ENCODE peak calls at places on chromosomes 6 and 20, in six cellular contexts. One of them, this sample, is unnamed.

GRCh38 chr20:54474046-54474445 is 1.3 kb upstream of the DOK5 start:
- DNase-seq in left lung: no peak
- DNase-seq in NCI-H1694: no peak
- DNase-seq in AG09319: no peak
- DNase-seq in neural progenitor cell: no peak
- DNase-seq in stimulated activated CD4-positive, alpha-beta T cell treated with anti-CD3 and anti-CD28 coated beads, Interleukin-4, amount 100 ng/mL, for 1 hour: no peak
- DNase-seq in this sample: no peak

GRCh38 chr20:1083431-1084080 is 34.8 kb upstream of the PSMF1 start:
- DNase-seq in stimulated activated CD4-positive, alpha-beta T cell treated with anti-CD3 and anti-CD28 coated beads, Interleukin-4, amount 100 ng/mL, for 1 hour: no peak
- DNase-seq in NCI-H1694: no peak
- DNase-seq in AG09319: no peak
- DNase-seq in neural progenitor cell: no peak
- DNase-seq in left lung: no peak
- DNase-seq in this sample: no peak

GRCh38 chr20:40331249-40331648 is 357.8 kb downstream of the MAFB start:
- DNase-seq in left lung: no peak
- DNase-seq in stimulated activated CD4-positive, alpha-beta T cell treated with anti-CD3 and anti-CD28 coated beads, Interleukin-4, amount 100 ng/mL, for 1 hour: no peak
- DNase-seq in neural progenitor cell: no peak
- DNase-seq in NCI-H1694: no peak
- DNase-seq in AG09319: no peak
- DNase-seq in this sample: peak

GRCh38 chr6:153963352-153963751 is 75.7 kb upstream of the OPRM1 start:
- DNase-seq in AG09319: no peak
- DNase-seq in left lung: no peak
- DNase-seq in NCI-H1694: no peak
- DNase-seq in stimulated activated CD4-positive, alpha-beta T cell treated with anti-CD3 and anti-CD28 coated beads, Interleukin-4, amount 100 ng/mL, for 1 hour: no peak
- DNase-seq in neural progenitor cell: peak
- DNase-seq in this sample: no peak

GRCh38 chr6:138188278-138188923 is 26.7 kb downstream of the ARFGEF3 start:
- DNase-seq in left lung: no peak
- DNase-seq in neural progenitor cell: no peak
- DNase-seq in stimulated activated CD4-positive, alpha-beta T cell treated with anti-CD3 and anti-CD28 coated beads, Interleukin-4, amount 100 ng/mL, for 1 hour: no peak
- DNase-seq in AG09319: no peak
- DNase-seq in NCI-H1694: no peak
- DNase-seq in this sample: no peak

GRCh38 chr20:51979226-51979625 is 176.9 kb upstream of the SALL4 start:
- DNase-seq in AG09319: no peak
- DNase-seq in stimulated activated CD4-positive, alpha-beta T cell treated with anti-CD3 and anti-CD28 coated beads, Interleukin-4, amount 100 ng/mL, for 1 hour: no peak
- DNase-seq in neural progenitor cell: no peak
- DNase-seq in left lung: no peak
- DNase-seq in NCI-H1694: no peak
- DNase-seq in this sample: no peak

GRCh38 chr6:170087946-170088348 is 202.9 kb downstream of the DLL1 start:
- DNase-seq in neural progenitor cell: no peak
- DNase-seq in left lung: peak
- DNase-seq in stimulated activated CD4-positive, alpha-beta T cell treated with anti-CD3 and anti-CD28 coated beads, Interleukin-4, amount 100 ng/mL, for 1 hour: peak
- DNase-seq in AG09319: no peak
- DNase-seq in NCI-H1694: no peak
- DNase-seq in this sample: no peak

GRCh38 chr20:258963-259362 is 1.4 kb downstream of the DEFB132 start:
- DNase-seq in neural progenitor cell: no peak
- DNase-seq in left lung: no peak
- DNase-seq in stimulated activated CD4-positive, alpha-beta T cell treated with anti-CD3 and anti-CD28 coated beads, Interleukin-4, amount 100 ng/mL, for 1 hour: no peak
- DNase-seq in AG09319: no peak
- DNase-seq in NCI-H1694: no peak
- DNase-seq in this sample: peak

GRCh38 chr20:31580706-31581105 is 24.4 kb upstream of the ID1 start:
- DNase-seq in neural progenitor cell: no peak
- DNase-seq in left lung: no peak
- DNase-seq in stimulated activated CD4-positive, alpha-beta T cell treated with anti-CD3 and anti-CD28 coated beads, Interleukin-4, amount 100 ng/mL, for 1 hour: no peak
- DNase-seq in NCI-H1694: no peak
- DNase-seq in AG09319: no peak
- DNase-seq in this sample: no peak

GRCh38 chr6:83273596-83273995 is 80.4 kb downstream of the RWDD2A start:
- DNase-seq in stimulated activated CD4-positive, alpha-beta T cell treated with anti-CD3 and anti-CD28 coated beads, Interleukin-4, amount 100 ng/mL, for 1 hour: no peak
- DNase-seq in neural progenitor cell: no peak
- DNase-seq in AG09319: no peak
- DNase-seq in NCI-H1694: no peak
- DNase-seq in left lung: no peak
- DNase-seq in this sample: no peak

GRCh38 chr6:105357147-105357546 is 45.7 kb downstream of the PREP start:
- DNase-seq in AG09319: no peak
- DNase-seq in neural progenitor cell: no peak
- DNase-seq in left lung: no peak
- DNase-seq in NCI-H1694: no peak
- DNase-seq in stimulated activated CD4-positive, alpha-beta T cell treated with anti-CD3 and anti-CD28 coated beads, Interleukin-4, amount 100 ng/mL, for 1 hour: no peak
- DNase-seq in this sample: no peak

GRCh38 chr6:112014483-112014882 is 39.4 kb upstream of the CCN6 start:
- DNase-seq in AG09319: peak
- DNase-seq in NCI-H1694: no peak
- DNase-seq in stimulated activated CD4-positive, alpha-beta T cell treated with anti-CD3 and anti-CD28 coated beads, Interleukin-4, amount 100 ng/mL, for 1 hour: no peak
- DNase-seq in neural progenitor cell: no peak
- DNase-seq in left lung: no peak
- DNase-seq in this sample: peak

GRCh38 chr6:155604991-155605390 is 149.4 kb upstream of the NOX3 start:
- DNase-seq in NCI-H1694: no peak
- DNase-seq in AG09319: no peak
- DNase-seq in neural progenitor cell: no peak
- DNase-seq in stimulated activated CD4-positive, alpha-beta T cell treated with anti-CD3 and anti-CD28 coated beads, Interleukin-4, amount 100 ng/mL, for 1 hour: no peak
- DNase-seq in left lung: no peak
- DNase-seq in this sample: no peak

GRCh38 chr6:111559193-111560097 is 46.2 kb downstream of the TRAF3IP2 start:
- DNase-seq in neural progenitor cell: no peak
- DNase-seq in NCI-H1694: no peak
- DNase-seq in left lung: no peak
- DNase-seq in stimulated activated CD4-positive, alpha-beta T cell treated with anti-CD3 and anti-CD28 coated beads, Interleukin-4, amount 100 ng/mL, for 1 hour: no peak
- DNase-seq in AG09319: peak
- DNase-seq in this sample: peak

GRCh38 chr20:60466683-60467022 is 508.4 kb downstream of the CDH26 start:
- DNase-seq in neural progenitor cell: no peak
- DNase-seq in NCI-H1694: no peak
- DNase-seq in left lung: no peak
- DNase-seq in stimulated activated CD4-positive, alpha-beta T cell treated with anti-CD3 and anti-CD28 coated beads, Interleukin-4, amount 100 ng/mL, for 1 hour: no peak
- DNase-seq in AG09319: no peak
- DNase-seq in this sample: no peak

GRCh38 chr20:23320317-23320716 is 30.3 kb upstream of the NXT1 start:
- DNase-seq in neural progenitor cell: no peak
- DNase-seq in NCI-H1694: no peak
- DNase-seq in stimulated activated CD4-positive, alpha-beta T cell treated with anti-CD3 and anti-CD28 coated beads, Interleukin-4, amount 100 ng/mL, for 1 hour: no peak
- DNase-seq in AG09319: no peak
- DNase-seq in left lung: no peak
- DNase-seq in this sample: peak

GRCh38 chr20:44780226-44780625 is 30.1 kb downstream of the RIMS4 start:
- DNase-seq in left lung: no peak
- DNase-seq in AG09319: peak
- DNase-seq in NCI-H1694: no peak
- DNase-seq in neural progenitor cell: peak
- DNase-seq in stimulated activated CD4-positive, alpha-beta T cell treated with anti-CD3 and anti-CD28 coated beads, Interleukin-4, amount 100 ng/mL, for 1 hour: peak
- DNase-seq in this sample: no peak

GRCh38 chr6:124590001-124590400 is 372.2 kb upstream of the RNF217 start:
- DNase-seq in neural progenitor cell: no peak
- DNase-seq in left lung: no peak
- DNase-seq in NCI-H1694: no peak
- DNase-seq in AG09319: no peak
- DNase-seq in stimulated activated CD4-positive, alpha-beta T cell treated with anti-CD3 and anti-CD28 coated beads, Interleukin-4, amount 100 ng/mL, for 1 hour: no peak
- DNase-seq in this sample: no peak

GRCh38 chr6:42702200-42702599 is 20.2 kb downstream of the PRPH2 start:
- DNase-seq in neural progenitor cell: no peak
- DNase-seq in AG09319: no peak
- DNase-seq in left lung: no peak
- DNase-seq in NCI-H1694: no peak
- DNase-seq in stimulated activated CD4-positive, alpha-beta T cell treated with anti-CD3 and anti-CD28 coated beads, Interleukin-4, amount 100 ng/mL, for 1 hour: no peak
- DNase-seq in this sample: no peak

GRCh38 chr6:149716584-149716983 is 1.3 kb downstream of the LATS1 start:
- DNase-seq in stimulated activated CD4-positive, alpha-beta T cell treated with anti-CD3 and anti-CD28 coated beads, Interleukin-4, amount 100 ng/mL, for 1 hour: no peak
- DNase-seq in neural progenitor cell: peak
- DNase-seq in NCI-H1694: no peak
- DNase-seq in AG09319: no peak
- DNase-seq in left lung: no peak
- DNase-seq in this sample: peak

GRCh38 chr6:30836431-30836866 is 47.9 kb upstream of the DDR1 start:
- DNase-seq in stimulated activated CD4-positive, alpha-beta T cell treated with anti-CD3 and anti-CD28 coated beads, Interleukin-4, amount 100 ng/mL, for 1 hour: no peak
- DNase-seq in left lung: no peak
- DNase-seq in NCI-H1694: no peak
- DNase-seq in AG09319: peak
- DNase-seq in neural progenitor cell: no peak
- DNase-seq in this sample: no peak

GRCh38 chr6:150231456-150231855 is 88.6 kb downstream of the PPP1R14C start:
- DNase-seq in left lung: no peak
- DNase-seq in AG09319: no peak
- DNase-seq in neural progenitor cell: no peak
- DNase-seq in NCI-H1694: no peak
- DNase-seq in stimulated activated CD4-positive, alpha-beta T cell treated with anti-CD3 and anti-CD28 coated beads, Interleukin-4, amount 100 ng/mL, for 1 hour: no peak
- DNase-seq in this sample: no peak

GRCh38 chr6:84269947-84270733 is 42.7 kb upstream of the CEP162 start:
- DNase-seq in neural progenitor cell: no peak
- DNase-seq in stimulated activated CD4-positive, alpha-beta T cell treated with anti-CD3 and anti-CD28 coated beads, Interleukin-4, amount 100 ng/mL, for 1 hour: no peak
- DNase-seq in left lung: no peak
- DNase-seq in AG09319: no peak
- DNase-seq in NCI-H1694: no peak
- DNase-seq in this sample: no peak